ENCODE peak calls at places on chromosomes 1 and 21, in six cellular contexts. X is NCI-H1436 treated with DMSO at 0.1 percent for 48 hours, M is EH, U is nephron progenitor cell, D is HTR-8/SVneo, H is NCI-H748 treated with DMSO at 0.1 percent for 48 hours. O is an unnamed sample.

GRCh38 chr21:38848187-38848609 is 42.5 kb downstream of the ETS2 start:
- DNase-seq in X (no peak), M (no peak), U (no peak), D (no peak), H (no peak), O (no peak)

GRCh38 chr1:214569357-214570004 is 18.1 kb upstream of the PTPN14 start:
- DNase-seq in X (no peak), M (peak), U (no peak), D (no peak), H (no peak), O (no peak)

GRCh38 chr1:216045400-216045799 is 377.8 kb downstream of the USH2A start:
- DNase-seq in X (no peak), M (peak), U (no peak), D (peak), H (no peak), O (no peak)

GRCh38 chr1:20470174-20470573 is 15.8 kb downstream of the CAMK2N1 start:
- DNase-seq in X (no peak), M (no peak), U (no peak), D (no peak), H (no peak), O (peak)

GRCh38 chr1:113875714-113876113 is 4.2 kb upstream of the PTPN22 start:
- DNase-seq in X (no peak), M (no peak), U (no peak), D (no peak), H (no peak), O (no peak)

GRCh38 chr1:203650012-203650836 is 23.6 kb downstream of the ATP2B4 start:
- DNase-seq in X (no peak), M (peak), U (peak), D (no peak), H (no peak), O (peak)

GRCh38 chr1:21898326-21899155 is 38.6 kb downstream of the HSPG2 start:
- DNase-seq in X (no peak), M (peak), U (no peak), D (no peak), H (no peak), O (no peak)

GRCh38 chr1:177209357-177209756 is 38.6 kb downstream of the BRINP2 start:
- DNase-seq in X (no peak), M (peak), U (no peak), D (peak), H (peak), O (peak)

GRCh38 chr1:45545553-45546310 is 4.9 kb upstream of the AKR1A1 start:
- DNase-seq in X (no peak), M (no peak), U (no peak), D (no peak), H (no peak), O (no peak)

GRCh38 chr1:157095551-157095950 is 4.1 kb downstream of the ETV3L start:
- DNase-seq in X (no peak), M (no peak), U (no peak), D (no peak), H (no peak), O (no peak)

GRCh38 chr1:110056284-110056680 is 14.2 kb downstream of the ALX3 start:
- DNase-seq in X (no peak), M (peak), U (no peak), D (no peak), H (no peak), O (no peak)

GRCh38 chr1:167698313-167698712 is 23.5 kb upstream of the MPZL1 start:
- DNase-seq in X (no peak), M (no peak), U (no peak), D (no peak), H (no peak), O (no peak)

GRCh38 chr1:98103617-98104284 is 182.9 kb upstream of the DPYD start:
- DNase-seq in X (no peak), M (peak), U (no peak), D (no peak), H (no peak), O (no peak)

GRCh38 chr1:109277434-109278204 is 5.3 kb downstream of the PSRC1 start:
- DNase-seq in X (no peak), M (peak), U (peak), D (peak), H (peak), O (peak)

GRCh38 chr21:39667353-39667891 is 54.7 kb downstream of the B3GALT5 start:
- DNase-seq in X (no peak), M (no peak), U (no peak), D (no peak), H (no peak), O (no peak)

GRCh38 chr1:67031848-67032247 is 22.1 kb downstream of the SLC35D1 start:
- DNase-seq in X (no peak), M (no peak), U (no peak), D (no peak), H (no peak), O (no peak)

GRCh38 chr1:155244368-155245162 is 10.7 kb downstream of the ENTREP3 start:
- DNase-seq in X (peak), M (peak), U (peak), D (peak), H (peak), O (peak)

GRCh38 chr1:114154963-114155322 is 1.3 kb upstream of the SYT6 start:
- DNase-seq in X (no peak), M (peak), U (peak), D (no peak), H (no peak), O (no peak)

GRCh38 chr1:158112994-158113758 is 67.5 kb upstream of the CD1D start:
- DNase-seq in X (no peak), M (peak), U (peak), D (peak), H (no peak), O (peak)

GRCh38 chr1:44073528-44073927 is 42.3 kb upstream of the SLC6A9 start:
- DNase-seq in X (no peak), M (no peak), U (no peak), D (no peak), H (no peak), O (no peak)

GRCh38 chr1:22450421-22451021 is 1.1 kb upstream of the ZBTB40 start:
- DNase-seq in X (no peak), M (no peak), U (no peak), D (no peak), H (peak), O (peak)

GRCh38 chr1:119442756-119443155 is 27.8 kb downstream of the HSD3B2 start:
- DNase-seq in X (no peak), M (no peak), U (no peak), D (no peak), H (no peak), O (no peak)

GRCh38 chr1:4654764-4655673 is 610 bp downstream of the AJAP1 start:
- DNase-seq in X (no peak), M (peak), U (peak), D (no peak), H (no peak), O (no peak)

GRCh38 chr1:177871633-177872562 is 98.0 kb downstream of the SEC16B start:
- DNase-seq in X (no peak), M (no peak), U (peak), D (no peak), H (peak), O (peak)

GRCh38 chr1:201329286-201329685 is 46.0 kb downstream of the PKP1 start:
- DNase-seq in X (no peak), M (peak), U (no peak), D (no peak), H (no peak), O (no peak)

GRCh38 chr1:156857532-156857931 is 1.4 kb downstream of the INSRR start:
- DNase-seq in X (no peak), M (no peak), U (no peak), D (no peak), H (no peak), O (no peak)

GRCh38 chr21:31725202-31725840 is 6.6 kb downstream of the SCAF4 start:
- DNase-seq in X (no peak), M (no peak), U (no peak), D (no peak), H (no peak), O (no peak)

GRCh38 chr1:71413441-71414170 is 332.8 kb upstream of the ZRANB2 start:
- DNase-seq in X (no peak), M (no peak), U (no peak), D (no peak), H (no peak), O (no peak)

GRCh38 chr21:46570119-46570518 is 34.8 kb downstream of the S100B start:
- DNase-seq in X (no peak), M (no peak), U (no peak), D (no peak), H (no peak), O (no peak)

GRCh38 chr1:10033359-10033845 is 644 bp downstream of the UBE4B start:
- DNase-seq in X (no peak), M (peak), U (peak), D (no peak), H (no peak), O (peak)

GRCh38 chr1:153670859-153671622 is at the start of gene ILF2:
- DNase-seq in X (peak), M (peak), U (peak), D (peak), H (peak), O (peak)

GRCh38 chr1:59022799-59023198 is 239.0 kb upstream of the JUN start:
- DNase-seq in X (no peak), M (no peak), U (no peak), D (no peak), H (no peak), O (no peak)

GRCh38 chr1:17355898-17356297 is 16.1 kb upstream of the PADI6 start:
- DNase-seq in X (no peak), M (no peak), U (no peak), D (no peak), H (no peak), O (no peak)

GRCh38 chr1:91731815-91732214 is 154.1 kb downstream of the TGFBR3 start:
- DNase-seq in X (no peak), M (no peak), U (no peak), D (no peak), H (no peak), O (no peak)

GRCh38 chr1:156862602-156863599 is 2.2 kb downstream of the NTRK1 start:
- DNase-seq in X (no peak), M (no peak), U (no peak), D (no peak), H (no peak), O (no peak)

GRCh38 chr1:180917306-180918065 is 4.8 kb downstream of the KIAA1614 start:
- DNase-seq in X (no peak), M (no peak), U (no peak), D (no peak), H (no peak), O (no peak)

GRCh38 chr1:212782422-212783154 is 9.0 kb downstream of the NSL1 start:
- DNase-seq in X (no peak), M (peak), U (no peak), D (peak), H (no peak), O (peak)

GRCh38 chr1:74199504-74199903 is 1.5 kb downstream of the FPGT start:
- DNase-seq in X (no peak), M (no peak), U (no peak), D (no peak), H (no peak), O (no peak)

GRCh38 chr1:166721145-166721544 is 118.1 kb upstream of the POGK start:
- DNase-seq in X (no peak), M (no peak), U (no peak), D (no peak), H (no peak), O (no peak)

O was measured in COR-L47.